ENCODE peak calls at places on chromosomes 5 and 9, in four cellular contexts. One of them, this sample, is unnamed.

GRCh38 chr5:45639038-45639437 is 57.1 kb downstream of the HCN1 start:
- DNase-seq in endodermal cell: no peak
- DNase-seq in A549: no peak
- DNase-seq in body of pancreas: no peak
- DNase-seq in this sample: no peak

GRCh38 chr9:132804576-132805295 is 73.3 kb downstream of the AK8 start:
- DNase-seq in A549: no peak
- DNase-seq in endodermal cell: peak
- DNase-seq in body of pancreas: no peak
- DNase-seq in this sample: no peak

GRCh38 chr5:94893404-94894145 is 275.1 kb downstream of the SLF1 start:
- DNase-seq in A549: no peak
- DNase-seq in endodermal cell: no peak
- DNase-seq in body of pancreas: no peak
- DNase-seq in this sample: no peak

GRCh38 chr5:73818357-73818756 is 192.4 kb downstream of the ARHGEF28 start:
- DNase-seq in body of pancreas: no peak
- DNase-seq in A549: no peak
- DNase-seq in endodermal cell: no peak
- DNase-seq in this sample: no peak

GRCh38 chr5:57410374-57411320 is 72.0 kb downstream of the ACTBL2 start:
- DNase-seq in body of pancreas: no peak
- DNase-seq in endodermal cell: no peak
- DNase-seq in A549: no peak
- DNase-seq in this sample: no peak

GRCh38 chr5:139641116-139642080 is 6.8 kb upstream of the CXXC5 start:
- DNase-seq in A549: no peak
- DNase-seq in endodermal cell: peak
- DNase-seq in body of pancreas: peak
- DNase-seq in this sample: no peak

GRCh38 chr5:33631786-33632185 is 191.0 kb downstream of the TARS1 start:
- DNase-seq in endodermal cell: no peak
- DNase-seq in body of pancreas: no peak
- DNase-seq in A549: no peak
- DNase-seq in this sample: no peak

GRCh38 chr5:157761690-157762611 is 18.4 kb downstream of the LSM11 start:
- DNase-seq in endodermal cell: peak
- DNase-seq in body of pancreas: peak
- DNase-seq in A549: peak
- DNase-seq in this sample: no peak

GRCh38 chr5:149143470-149143869 is 2.2 kb downstream of the ABLIM3 start:
- DNase-seq in body of pancreas: no peak
- DNase-seq in A549: no peak
- DNase-seq in endodermal cell: no peak
- DNase-seq in this sample: no peak

GRCh38 chr5:88884435-88884877 is 1.5 kb upstream of the MEF2C start:
- DNase-seq in endodermal cell: no peak
- DNase-seq in body of pancreas: no peak
- DNase-seq in A549: no peak
- DNase-seq in this sample: no peak

GRCh38 chr5:56589486-56589870 is 225.9 kb upstream of the MAP3K1 start:
- DNase-seq in body of pancreas: no peak
- DNase-seq in endodermal cell: no peak
- DNase-seq in A549: no peak
- DNase-seq in this sample: no peak

GRCh38 chr5:88663793-88664216 is 219.2 kb downstream of the MEF2C start:
- DNase-seq in body of pancreas: no peak
- DNase-seq in A549: no peak
- DNase-seq in endodermal cell: no peak
- DNase-seq in this sample: no peak

GRCh38 chr5:123545506-123545905 is 33.5 kb downstream of the CSNK1G3 start:
- DNase-seq in endodermal cell: no peak
- DNase-seq in body of pancreas: peak
- DNase-seq in A549: peak
- DNase-seq in this sample: no peak

GRCh38 chr5:96433066-96433447 is at the start of gene PCSK1:
- DNase-seq in endodermal cell: peak
- DNase-seq in body of pancreas: peak
- DNase-seq in A549: no peak
- DNase-seq in this sample: no peak

GRCh38 chr5:124741711-124742496 is 4.5 kb downstream of the ZNF608 start:
- DNase-seq in body of pancreas: peak
- DNase-seq in endodermal cell: no peak
- DNase-seq in A549: no peak
- DNase-seq in this sample: no peak

GRCh38 chr5:112918136-112918535 is 3.9 kb downstream of the REEP5 start:
- DNase-seq in A549: no peak
- DNase-seq in endodermal cell: no peak
- DNase-seq in body of pancreas: no peak
- DNase-seq in this sample: no peak

GRCh38 chr5:108233617-108234016 is 148.3 kb downstream of the FBXL17 start:
- DNase-seq in body of pancreas: no peak
- DNase-seq in A549: no peak
- DNase-seq in endodermal cell: no peak
- DNase-seq in this sample: no peak

GRCh38 chr5:96975656-96976055 is 39.8 kb downstream of the LNPEP start:
- DNase-seq in body of pancreas: no peak
- DNase-seq in A549: no peak
- DNase-seq in endodermal cell: no peak
- DNase-seq in this sample: no peak

GRCh38 chr5:157342822-157343402 is 77.0 kb downstream of the CYFIP2 start:
- DNase-seq in body of pancreas: peak
- DNase-seq in A549: peak
- DNase-seq in endodermal cell: peak
- DNase-seq in this sample: no peak

GRCh38 chr5:87029951-87030350 is 237.7 kb upstream of the RASA1 start:
- DNase-seq in A549: no peak
- DNase-seq in body of pancreas: no peak
- DNase-seq in endodermal cell: no peak
- DNase-seq in this sample: no peak

GRCh38 chr9:74777136-74777879 is 110.4 kb downstream of the TRPM6 start:
- DNase-seq in body of pancreas: peak
- DNase-seq in endodermal cell: peak
- DNase-seq in A549: peak
- DNase-seq in this sample: peak

GRCh38 chr5:13558408-13558807 is 386.1 kb downstream of the DNAH5 start:
- DNase-seq in body of pancreas: no peak
- DNase-seq in endodermal cell: no peak
- DNase-seq in A549: no peak
- DNase-seq in this sample: no peak

GRCh38 chr5:127001621-127002296 is 28.6 kb downstream of the MARCHF3 start:
- DNase-seq in body of pancreas: no peak
- DNase-seq in A549: no peak
- DNase-seq in endodermal cell: no peak
- DNase-seq in this sample: no peak

GRCh38 chr9:123742009-123742767 is 187.7 kb downstream of the DENND1A start:
- DNase-seq in endodermal cell: no peak
- DNase-seq in body of pancreas: peak
- DNase-seq in A549: no peak
- DNase-seq in this sample: no peak

GRCh38 chr9:110076894-110077725 is 130.8 kb downstream of the C9orf152 start:
- DNase-seq in A549: no peak
- DNase-seq in endodermal cell: no peak
- DNase-seq in body of pancreas: no peak
- DNase-seq in this sample: no peak

GRCh38 chr9:130839237-130840111 is 4.4 kb downstream of the ABL1 start:
- DNase-seq in A549: no peak
- DNase-seq in endodermal cell: no peak
- DNase-seq in body of pancreas: no peak
- DNase-seq in this sample: no peak

GRCh38 chr9:34664281-34665108 is 2.0 kb upstream of the CCL27 start:
- DNase-seq in body of pancreas: peak
- DNase-seq in A549: peak
- DNase-seq in endodermal cell: peak
- DNase-seq in this sample: peak

GRCh38 chr5:102764381-102765005 is 9.4 kb downstream of the PAM start:
- DNase-seq in A549: no peak
- DNase-seq in body of pancreas: no peak
- DNase-seq in endodermal cell: no peak
- DNase-seq in this sample: no peak

GRCh38 chr5:178232124-178232919 is at the start of gene PHYKPL:
- DNase-seq in endodermal cell: peak
- DNase-seq in body of pancreas: peak
- DNase-seq in A549: peak
- DNase-seq in this sample: peak

GRCh38 chr5:1176473-1177391 is 24.7 kb upstream of the SLC6A19 start:
- DNase-seq in endodermal cell: peak
- DNase-seq in body of pancreas: peak
- DNase-seq in A549: no peak
- DNase-seq in this sample: no peak

DNA sequence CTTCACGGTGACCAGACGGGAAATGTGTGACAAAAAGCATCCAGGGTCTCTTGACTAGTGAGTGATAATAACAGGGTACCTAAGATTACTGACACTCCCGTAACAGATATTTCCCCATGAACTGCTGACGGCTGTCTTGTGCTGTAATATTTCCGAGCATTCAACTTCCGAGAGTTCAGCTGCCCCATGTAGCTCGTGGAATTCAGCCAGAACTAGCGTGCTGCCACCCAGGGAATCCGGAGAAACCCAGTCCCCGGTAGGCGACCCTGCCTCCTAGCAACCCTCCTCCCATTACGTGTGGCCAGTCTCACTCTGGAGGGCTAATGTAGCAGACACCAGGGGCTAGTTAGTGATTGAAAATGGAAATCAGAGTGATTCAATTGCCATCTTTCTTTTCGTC is 2295.0 kb upstream of the WWC1 start:
- DNase-seq in body of pancreas: no peak
- DNase-seq in A549: no peak
- DNase-seq in endodermal cell: peak
- DNase-seq in this sample: no peak
- H3K4me3 ChIP-seq in body of pancreas: no peak
- H3K4me3 ChIP-seq in A549: no peak
- H3K4me3 ChIP-seq in endodermal cell: no peak
- H3K4me3 ChIP-seq in this sample: no peak

DNA sequence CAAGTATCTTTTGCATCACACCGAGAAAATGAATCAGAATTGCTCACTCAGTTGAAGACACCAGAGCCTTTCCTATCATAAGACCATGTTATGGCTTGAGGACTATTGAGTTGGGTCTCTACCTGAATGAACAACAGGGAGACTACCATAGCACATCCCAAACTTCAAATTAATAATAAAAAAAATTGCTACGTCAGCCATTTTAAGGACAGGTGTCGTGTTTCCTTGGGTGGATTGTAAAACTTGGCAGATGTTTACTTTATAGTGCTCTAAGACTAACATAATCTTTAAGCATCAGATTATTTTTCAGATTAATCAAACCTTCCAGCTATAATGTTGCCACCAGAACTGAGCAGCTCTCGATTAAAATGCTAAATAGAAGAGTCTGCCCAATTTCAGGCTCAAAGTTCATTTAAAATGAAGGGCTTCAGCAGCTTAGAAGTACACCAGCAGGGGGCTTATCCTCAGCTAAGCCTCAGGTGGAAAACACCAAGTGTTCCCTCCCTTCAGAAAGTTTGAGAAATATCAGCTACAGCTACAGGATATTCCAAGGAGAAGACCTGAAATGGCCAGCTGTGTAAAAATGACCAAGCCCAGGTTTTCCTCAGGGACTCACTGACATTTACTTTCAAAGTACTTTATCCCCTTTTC is 395.5 kb downstream of the DTWD2 start:
- DNase-seq in A549: no peak
- DNase-seq in body of pancreas: no peak
- DNase-seq in endodermal cell: no peak
- DNase-seq in this sample: no peak
- TF ChIP-seq CTCF in A549: no peak
- TF ChIP-seq CTCF in body of pancreas: peak
- TF ChIP-seq CTCF in endodermal cell: peak
- TF ChIP-seq CTCF in this sample: no peak

GRCh38 chr5:142298789-142299188 is 26.0 kb downstream of the SPRY4 start:
- DNase-seq in endodermal cell: no peak
- DNase-seq in A549: no peak
- DNase-seq in body of pancreas: no peak
- DNase-seq in this sample: no peak

GRCh38 chr5:142295084-142295758 is 29.6 kb downstream of the SPRY4 start:
- DNase-seq in A549: no peak
- DNase-seq in body of pancreas: no peak
- DNase-seq in endodermal cell: peak
- DNase-seq in this sample: no peak

GRCh38 chr5:142293486-142293885 is 31.3 kb downstream of the SPRY4 start:
- DNase-seq in body of pancreas: no peak
- DNase-seq in endodermal cell: peak
- DNase-seq in A549: no peak
- DNase-seq in this sample: no peak

GRCh38 chr5:142296914-142297417 is 27.9 kb downstream of the SPRY4 start:
- DNase-seq in A549: no peak
- DNase-seq in endodermal cell: peak
- DNase-seq in body of pancreas: no peak
- DNase-seq in this sample: no peak

GRCh38 chr5:142295960-142296860 is 28.6 kb downstream of the SPRY4 start:
- DNase-seq in body of pancreas: no peak
- DNase-seq in A549: no peak
- DNase-seq in endodermal cell: peak
- DNase-seq in this sample: no peak
- H3K27ac ChIP-seq in body of pancreas: no peak
- H3K27ac ChIP-seq in A549: no peak
- H3K27ac ChIP-seq in endodermal cell: peak
- H3K27ac ChIP-seq in this sample: peak

GRCh38 chr9:127244609-127245601 is 19.7 kb upstream of the GARNL3 start:
- DNase-seq in endodermal cell: peak
- DNase-seq in body of pancreas: peak
- DNase-seq in A549: peak
- DNase-seq in this sample: peak

GRCh38 chr9:127249877-127250276 is 14.7 kb upstream of the GARNL3 start:
- DNase-seq in A549: no peak
- DNase-seq in body of pancreas: no peak
- DNase-seq in endodermal cell: no peak
- DNase-seq in this sample: no peak

GRCh38 chr9:127248241-127248640 is 16.3 kb upstream of the GARNL3 start:
- DNase-seq in endodermal cell: no peak
- DNase-seq in A549: no peak
- DNase-seq in body of pancreas: no peak
- DNase-seq in this sample: no peak

GRCh38 chr9:127241354-127241753 is 23.2 kb upstream of the GARNL3 start:
- DNase-seq in endodermal cell: peak
- DNase-seq in A549: no peak
- DNase-seq in body of pancreas: no peak
- DNase-seq in this sample: no peak

DNA sequence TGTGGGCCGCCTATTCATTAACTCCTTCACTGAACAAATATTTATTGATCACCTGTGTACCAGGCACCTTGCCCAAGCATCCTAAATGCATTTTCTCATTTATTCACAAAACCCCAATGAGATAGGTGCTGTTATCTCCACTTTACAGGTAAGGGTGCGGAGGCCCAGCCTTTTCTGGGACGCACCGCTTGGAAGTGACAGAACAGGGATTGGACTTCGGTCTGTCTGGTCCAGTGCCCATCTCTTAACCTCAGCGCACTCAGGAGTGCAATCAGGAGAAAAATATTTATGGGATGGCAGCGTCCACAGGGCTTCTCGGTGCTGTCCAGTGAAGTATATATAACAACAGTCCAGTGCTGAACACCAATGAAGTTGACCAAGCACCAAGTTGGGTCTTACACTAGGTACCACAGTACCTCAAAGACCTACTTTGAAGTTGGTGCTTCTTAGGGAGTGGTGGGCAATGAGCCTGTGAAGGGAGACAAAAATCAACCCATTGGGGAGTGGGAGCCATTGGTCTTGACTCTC is 18.9 kb upstream of the GARNL3 start:
- DNase-seq in body of pancreas: peak
- DNase-seq in endodermal cell: no peak
- DNase-seq in A549: no peak
- DNase-seq in this sample: no peak
- H3K4me3 ChIP-seq in body of pancreas: no peak
- H3K4me3 ChIP-seq in endodermal cell: peak
- H3K4me3 ChIP-seq in A549: peak
- H3K4me3 ChIP-seq in this sample: no peak